ENCODE peak calls at places on chromosomes 2 and 18, in eight cellular contexts. One of them, this sample, is unnamed.

GRCh38 chr2:95012881-95013550 is 12.5 kb upstream of the MAL start:
- DNase-seq in foreskin melanocyte: no peak
- DNase-seq in Right ventricle myocardium superior: no peak
- DNase-seq in NCI-H2029 treated with DMSO at 0.1 percent for 48 hours: no peak
- DNase-seq in HT1080: no peak
- DNase-seq in posterior vena cava: peak
- DNase-seq in endothelial cell: no peak
- DNase-seq in stimulated activated CD8-positive, alpha-beta memory T cell treated with anti-CD3 and anti-CD28 coated beads, Interleukin-12 subunit alpha, Interleukin-12 subunit beta, amount 100 ng/mL, for 4 hours: no peak
- DNase-seq in this sample: no peak

GRCh38 chr18:6975084-6975483 is 142.5 kb downstream of the LAMA1 start:
- DNase-seq in endothelial cell: no peak
- DNase-seq in foreskin melanocyte: no peak
- DNase-seq in posterior vena cava: no peak
- DNase-seq in Right ventricle myocardium superior: no peak
- DNase-seq in HT1080: no peak
- DNase-seq in stimulated activated CD8-positive, alpha-beta memory T cell treated with anti-CD3 and anti-CD28 coated beads, Interleukin-12 subunit alpha, Interleukin-12 subunit beta, amount 100 ng/mL, for 4 hours: no peak
- DNase-seq in NCI-H2029 treated with DMSO at 0.1 percent for 48 hours: no peak
- DNase-seq in this sample: no peak

GRCh38 chr18:48022531-48023330 is 92.3 kb upstream of the SMAD2 start:
- DNase-seq in posterior vena cava: peak
- DNase-seq in endothelial cell: peak
- DNase-seq in stimulated activated CD8-positive, alpha-beta memory T cell treated with anti-CD3 and anti-CD28 coated beads, Interleukin-12 subunit alpha, Interleukin-12 subunit beta, amount 100 ng/mL, for 4 hours: no peak
- DNase-seq in NCI-H2029 treated with DMSO at 0.1 percent for 48 hours: peak
- DNase-seq in foreskin melanocyte: peak
- DNase-seq in HT1080: peak
- DNase-seq in Right ventricle myocardium superior: no peak
- DNase-seq in this sample: peak

GRCh38 chr18:31983020-31983419 is 35.6 kb upstream of the RNF125 start:
- DNase-seq in NCI-H2029 treated with DMSO at 0.1 percent for 48 hours: no peak
- DNase-seq in HT1080: no peak
- DNase-seq in posterior vena cava: no peak
- DNase-seq in stimulated activated CD8-positive, alpha-beta memory T cell treated with anti-CD3 and anti-CD28 coated beads, Interleukin-12 subunit alpha, Interleukin-12 subunit beta, amount 100 ng/mL, for 4 hours: no peak
- DNase-seq in endothelial cell: no peak
- DNase-seq in foreskin melanocyte: no peak
- DNase-seq in Right ventricle myocardium superior: no peak
- DNase-seq in this sample: no peak

GRCh38 chr2:204538179-204539009 is 6.9 kb upstream of the PARD3B start:
- DNase-seq in NCI-H2029 treated with DMSO at 0.1 percent for 48 hours: no peak
- DNase-seq in endothelial cell: peak
- DNase-seq in foreskin melanocyte: peak
- DNase-seq in HT1080: peak
- DNase-seq in posterior vena cava: no peak
- DNase-seq in stimulated activated CD8-positive, alpha-beta memory T cell treated with anti-CD3 and anti-CD28 coated beads, Interleukin-12 subunit alpha, Interleukin-12 subunit beta, amount 100 ng/mL, for 4 hours: no peak
- DNase-seq in Right ventricle myocardium superior: no peak
- DNase-seq in this sample: no peak

GRCh38 chr18:10259934-10260333 is 194.5 kb upstream of the APCDD1 start:
- DNase-seq in HT1080: no peak
- DNase-seq in posterior vena cava: no peak
- DNase-seq in foreskin melanocyte: no peak
- DNase-seq in NCI-H2029 treated with DMSO at 0.1 percent for 48 hours: no peak
- DNase-seq in endothelial cell: no peak
- DNase-seq in stimulated activated CD8-positive, alpha-beta memory T cell treated with anti-CD3 and anti-CD28 coated beads, Interleukin-12 subunit alpha, Interleukin-12 subunit beta, amount 100 ng/mL, for 4 hours: no peak
- DNase-seq in Right ventricle myocardium superior: no peak
- DNase-seq in this sample: no peak

GRCh38 chr2:72330673-72331072 is 183.0 kb upstream of the CYP26B1 start:
- DNase-seq in Right ventricle myocardium superior: no peak
- DNase-seq in endothelial cell: no peak
- DNase-seq in HT1080: no peak
- DNase-seq in foreskin melanocyte: no peak
- DNase-seq in NCI-H2029 treated with DMSO at 0.1 percent for 48 hours: no peak
- DNase-seq in stimulated activated CD8-positive, alpha-beta memory T cell treated with anti-CD3 and anti-CD28 coated beads, Interleukin-12 subunit alpha, Interleukin-12 subunit beta, amount 100 ng/mL, for 4 hours: no peak
- DNase-seq in posterior vena cava: no peak
- DNase-seq in this sample: no peak

GRCh38 chr18:13568443-13569392 is 157.6 kb downstream of the FAM210A start:
- DNase-seq in NCI-H2029 treated with DMSO at 0.1 percent for 48 hours: no peak
- DNase-seq in endothelial cell: no peak
- DNase-seq in foreskin melanocyte: no peak
- DNase-seq in HT1080: no peak
- DNase-seq in stimulated activated CD8-positive, alpha-beta memory T cell treated with anti-CD3 and anti-CD28 coated beads, Interleukin-12 subunit alpha, Interleukin-12 subunit beta, amount 100 ng/mL, for 4 hours: no peak
- DNase-seq in posterior vena cava: no peak
- DNase-seq in Right ventricle myocardium superior: no peak
- DNase-seq in this sample: no peak

GRCh38 chr2:224038049-224038829 is 847 bp downstream of the SERPINE2 start:
- DNase-seq in foreskin melanocyte: no peak
- DNase-seq in Right ventricle myocardium superior: peak
- DNase-seq in NCI-H2029 treated with DMSO at 0.1 percent for 48 hours: no peak
- DNase-seq in endothelial cell: peak
- DNase-seq in posterior vena cava: peak
- DNase-seq in HT1080: peak
- DNase-seq in stimulated activated CD8-positive, alpha-beta memory T cell treated with anti-CD3 and anti-CD28 coated beads, Interleukin-12 subunit alpha, Interleukin-12 subunit beta, amount 100 ng/mL, for 4 hours: peak
- DNase-seq in this sample: peak

GRCh38 chr2:128273469-128274081 is 45.1 kb downstream of the HS6ST1 start:
- DNase-seq in NCI-H2029 treated with DMSO at 0.1 percent for 48 hours: peak
- DNase-seq in stimulated activated CD8-positive, alpha-beta memory T cell treated with anti-CD3 and anti-CD28 coated beads, Interleukin-12 subunit alpha, Interleukin-12 subunit beta, amount 100 ng/mL, for 4 hours: no peak
- DNase-seq in foreskin melanocyte: no peak
- DNase-seq in endothelial cell: no peak
- DNase-seq in Right ventricle myocardium superior: peak
- DNase-seq in HT1080: no peak
- DNase-seq in posterior vena cava: peak
- DNase-seq in this sample: no peak

GRCh38 chr18:5787936-5788335 is 107.4 kb downstream of the TMEM200C start:
- DNase-seq in posterior vena cava: no peak
- DNase-seq in HT1080: no peak
- DNase-seq in endothelial cell: no peak
- DNase-seq in Right ventricle myocardium superior: no peak
- DNase-seq in NCI-H2029 treated with DMSO at 0.1 percent for 48 hours: peak
- DNase-seq in foreskin melanocyte: no peak
- DNase-seq in stimulated activated CD8-positive, alpha-beta memory T cell treated with anti-CD3 and anti-CD28 coated beads, Interleukin-12 subunit alpha, Interleukin-12 subunit beta, amount 100 ng/mL, for 4 hours: no peak
- DNase-seq in this sample: no peak

GRCh38 chr2:68031546-68032160 is 31.2 kb downstream of the C1D start:
- DNase-seq in Right ventricle myocardium superior: no peak
- DNase-seq in NCI-H2029 treated with DMSO at 0.1 percent for 48 hours: peak
- DNase-seq in stimulated activated CD8-positive, alpha-beta memory T cell treated with anti-CD3 and anti-CD28 coated beads, Interleukin-12 subunit alpha, Interleukin-12 subunit beta, amount 100 ng/mL, for 4 hours: no peak
- DNase-seq in endothelial cell: no peak
- DNase-seq in HT1080: peak
- DNase-seq in foreskin melanocyte: peak
- DNase-seq in posterior vena cava: no peak
- DNase-seq in this sample: peak

GRCh38 chr2:128497461-128497860 is 178.8 kb upstream of the HS6ST1 start:
- DNase-seq in posterior vena cava: peak
- DNase-seq in endothelial cell: no peak
- DNase-seq in NCI-H2029 treated with DMSO at 0.1 percent for 48 hours: no peak
- DNase-seq in foreskin melanocyte: no peak
- DNase-seq in Right ventricle myocardium superior: no peak
- DNase-seq in HT1080: no peak
- DNase-seq in stimulated activated CD8-positive, alpha-beta memory T cell treated with anti-CD3 and anti-CD28 coated beads, Interleukin-12 subunit alpha, Interleukin-12 subunit beta, amount 100 ng/mL, for 4 hours: no peak
- DNase-seq in this sample: no peak

GRCh38 chr18:44895176-44895798 is 214.6 kb downstream of the SETBP1 start:
- DNase-seq in Right ventricle myocardium superior: peak
- DNase-seq in posterior vena cava: no peak
- DNase-seq in HT1080: peak
- DNase-seq in stimulated activated CD8-positive, alpha-beta memory T cell treated with anti-CD3 and anti-CD28 coated beads, Interleukin-12 subunit alpha, Interleukin-12 subunit beta, amount 100 ng/mL, for 4 hours: no peak
- DNase-seq in NCI-H2029 treated with DMSO at 0.1 percent for 48 hours: no peak
- DNase-seq in endothelial cell: no peak
- DNase-seq in foreskin melanocyte: peak
- DNase-seq in this sample: peak

GRCh38 chr2:36616947-36617346 is 19.0 kb upstream of the FEZ2 start:
- DNase-seq in stimulated activated CD8-positive, alpha-beta memory T cell treated with anti-CD3 and anti-CD28 coated beads, Interleukin-12 subunit alpha, Interleukin-12 subunit beta, amount 100 ng/mL, for 4 hours: no peak
- DNase-seq in endothelial cell: no peak
- DNase-seq in Right ventricle myocardium superior: no peak
- DNase-seq in foreskin melanocyte: no peak
- DNase-seq in posterior vena cava: no peak
- DNase-seq in NCI-H2029 treated with DMSO at 0.1 percent for 48 hours: no peak
- DNase-seq in HT1080: no peak
- DNase-seq in this sample: no peak

GRCh38 chr2:221561770-221562169 is 10.3 kb downstream of the EPHA4 start:
- DNase-seq in NCI-H2029 treated with DMSO at 0.1 percent for 48 hours: no peak
- DNase-seq in foreskin melanocyte: no peak
- DNase-seq in HT1080: no peak
- DNase-seq in stimulated activated CD8-positive, alpha-beta memory T cell treated with anti-CD3 and anti-CD28 coated beads, Interleukin-12 subunit alpha, Interleukin-12 subunit beta, amount 100 ng/mL, for 4 hours: no peak
- DNase-seq in posterior vena cava: no peak
- DNase-seq in endothelial cell: no peak
- DNase-seq in Right ventricle myocardium superior: no peak
- DNase-seq in this sample: no peak

GRCh38 chr2:88521445-88522070 is 69.1 kb upstream of the FOXI3 start:
- DNase-seq in Right ventricle myocardium superior: no peak
- DNase-seq in NCI-H2029 treated with DMSO at 0.1 percent for 48 hours: no peak
- DNase-seq in HT1080: peak
- DNase-seq in foreskin melanocyte: peak
- DNase-seq in posterior vena cava: no peak
- DNase-seq in stimulated activated CD8-positive, alpha-beta memory T cell treated with anti-CD3 and anti-CD28 coated beads, Interleukin-12 subunit alpha, Interleukin-12 subunit beta, amount 100 ng/mL, for 4 hours: no peak
- DNase-seq in endothelial cell: no peak
- DNase-seq in this sample: no peak

GRCh38 chr2:64695656-64696310 is 42.1 kb upstream of the SERTAD2 start:
- DNase-seq in Right ventricle myocardium superior: no peak
- DNase-seq in posterior vena cava: no peak
- DNase-seq in endothelial cell: no peak
- DNase-seq in NCI-H2029 treated with DMSO at 0.1 percent for 48 hours: no peak
- DNase-seq in stimulated activated CD8-positive, alpha-beta memory T cell treated with anti-CD3 and anti-CD28 coated beads, Interleukin-12 subunit alpha, Interleukin-12 subunit beta, amount 100 ng/mL, for 4 hours: no peak
- DNase-seq in foreskin melanocyte: no peak
- DNase-seq in HT1080: peak
- DNase-seq in this sample: no peak

GRCh38 chr2:176242211-176242610 is 27.0 kb upstream of the MTX2 start:
- DNase-seq in HT1080: peak
- DNase-seq in Right ventricle myocardium superior: no peak
- DNase-seq in endothelial cell: no peak
- DNase-seq in NCI-H2029 treated with DMSO at 0.1 percent for 48 hours: no peak
- DNase-seq in posterior vena cava: no peak
- DNase-seq in foreskin melanocyte: no peak
- DNase-seq in stimulated activated CD8-positive, alpha-beta memory T cell treated with anti-CD3 and anti-CD28 coated beads, Interleukin-12 subunit alpha, Interleukin-12 subunit beta, amount 100 ng/mL, for 4 hours: no peak
- DNase-seq in this sample: no peak

GRCh38 chr2:241854342-241855244 is 4.1 kb downstream of the PDCD1 start:
- DNase-seq in Right ventricle myocardium superior: peak
- DNase-seq in foreskin melanocyte: no peak
- DNase-seq in endothelial cell: peak
- DNase-seq in posterior vena cava: peak
- DNase-seq in stimulated activated CD8-positive, alpha-beta memory T cell treated with anti-CD3 and anti-CD28 coated beads, Interleukin-12 subunit alpha, Interleukin-12 subunit beta, amount 100 ng/mL, for 4 hours: no peak
- DNase-seq in HT1080: no peak
- DNase-seq in NCI-H2029 treated with DMSO at 0.1 percent for 48 hours: no peak
- DNase-seq in this sample: no peak

GRCh38 chr18:28189400-28190239 is 12.7 kb upstream of the CDH2 start:
- DNase-seq in Right ventricle myocardium superior: no peak
- DNase-seq in foreskin melanocyte: peak
- DNase-seq in posterior vena cava: no peak
- DNase-seq in NCI-H2029 treated with DMSO at 0.1 percent for 48 hours: no peak
- DNase-seq in stimulated activated CD8-positive, alpha-beta memory T cell treated with anti-CD3 and anti-CD28 coated beads, Interleukin-12 subunit alpha, Interleukin-12 subunit beta, amount 100 ng/mL, for 4 hours: no peak
- DNase-seq in HT1080: peak
- DNase-seq in endothelial cell: peak
- DNase-seq in this sample: no peak

GRCh38 chr2:60885683-60886082 is 4.3 kb downstream of the REL start:
- DNase-seq in foreskin melanocyte: no peak
- DNase-seq in posterior vena cava: no peak
- DNase-seq in Right ventricle myocardium superior: no peak
- DNase-seq in HT1080: no peak
- DNase-seq in endothelial cell: no peak
- DNase-seq in stimulated activated CD8-positive, alpha-beta memory T cell treated with anti-CD3 and anti-CD28 coated beads, Interleukin-12 subunit alpha, Interleukin-12 subunit beta, amount 100 ng/mL, for 4 hours: no peak
- DNase-seq in NCI-H2029 treated with DMSO at 0.1 percent for 48 hours: peak
- DNase-seq in this sample: no peak

GRCh38 chr2:207505728-207506127 is 24.0 kb upstream of the CREB1 start:
- DNase-seq in HT1080: peak
- DNase-seq in Right ventricle myocardium superior: no peak
- DNase-seq in stimulated activated CD8-positive, alpha-beta memory T cell treated with anti-CD3 and anti-CD28 coated beads, Interleukin-12 subunit alpha, Interleukin-12 subunit beta, amount 100 ng/mL, for 4 hours: no peak
- DNase-seq in posterior vena cava: no peak
- DNase-seq in endothelial cell: no peak
- DNase-seq in foreskin melanocyte: peak
- DNase-seq in NCI-H2029 treated with DMSO at 0.1 percent for 48 hours: no peak
- DNase-seq in this sample: peak

GRCh38 chr2:216344958-216345315 is 27.3 kb downstream of the MARCHF4 start:
- DNase-seq in foreskin melanocyte: no peak
- DNase-seq in NCI-H2029 treated with DMSO at 0.1 percent for 48 hours: no peak
- DNase-seq in HT1080: no peak
- DNase-seq in posterior vena cava: no peak
- DNase-seq in stimulated activated CD8-positive, alpha-beta memory T cell treated with anti-CD3 and anti-CD28 coated beads, Interleukin-12 subunit alpha, Interleukin-12 subunit beta, amount 100 ng/mL, for 4 hours: no peak
- DNase-seq in Right ventricle myocardium superior: no peak
- DNase-seq in endothelial cell: no peak
- DNase-seq in this sample: no peak

GRCh38 chr2:58032016-58032750 is 14.4 kb upstream of the VRK2 start:
- DNase-seq in HT1080: no peak
- DNase-seq in posterior vena cava: no peak
- DNase-seq in stimulated activated CD8-positive, alpha-beta memory T cell treated with anti-CD3 and anti-CD28 coated beads, Interleukin-12 subunit alpha, Interleukin-12 subunit beta, amount 100 ng/mL, for 4 hours: no peak
- DNase-seq in foreskin melanocyte: no peak
- DNase-seq in Right ventricle myocardium superior: no peak
- DNase-seq in NCI-H2029 treated with DMSO at 0.1 percent for 48 hours: no peak
- DNase-seq in endothelial cell: no peak
- DNase-seq in this sample: no peak

GRCh38 chr2:73985318-73986084 is 791 bp downstream of the TET3 start:
- DNase-seq in NCI-H2029 treated with DMSO at 0.1 percent for 48 hours: no peak
- DNase-seq in stimulated activated CD8-positive, alpha-beta memory T cell treated with anti-CD3 and anti-CD28 coated beads, Interleukin-12 subunit alpha, Interleukin-12 subunit beta, amount 100 ng/mL, for 4 hours: peak
- DNase-seq in posterior vena cava: peak
- DNase-seq in foreskin melanocyte: no peak
- DNase-seq in endothelial cell: peak
- DNase-seq in HT1080: peak
- DNase-seq in Right ventricle myocardium superior: peak
- DNase-seq in this sample: no peak

GRCh38 chr2:67871696-67872320 is 191.0 kb downstream of the C1D start:
- DNase-seq in HT1080: peak
- DNase-seq in foreskin melanocyte: no peak
- DNase-seq in endothelial cell: no peak
- DNase-seq in stimulated activated CD8-positive, alpha-beta memory T cell treated with anti-CD3 and anti-CD28 coated beads, Interleukin-12 subunit alpha, Interleukin-12 subunit beta, amount 100 ng/mL, for 4 hours: no peak
- DNase-seq in posterior vena cava: peak
- DNase-seq in Right ventricle myocardium superior: no peak
- DNase-seq in NCI-H2029 treated with DMSO at 0.1 percent for 48 hours: no peak
- DNase-seq in this sample: no peak

GRCh38 chr2:237500681-237501424 is 13.8 kb downstream of the MLPH start:
- DNase-seq in Right ventricle myocardium superior: no peak
- DNase-seq in endothelial cell: no peak
- DNase-seq in HT1080: peak
- DNase-seq in posterior vena cava: no peak
- DNase-seq in stimulated activated CD8-positive, alpha-beta memory T cell treated with anti-CD3 and anti-CD28 coated beads, Interleukin-12 subunit alpha, Interleukin-12 subunit beta, amount 100 ng/mL, for 4 hours: no peak
- DNase-seq in NCI-H2029 treated with DMSO at 0.1 percent for 48 hours: no peak
- DNase-seq in foreskin melanocyte: peak
- DNase-seq in this sample: peak

GRCh38 chr2:38446418-38446817 is 69.3 kb upstream of the ATL2 start:
- DNase-seq in foreskin melanocyte: no peak
- DNase-seq in HT1080: no peak
- DNase-seq in endothelial cell: no peak
- DNase-seq in NCI-H2029 treated with DMSO at 0.1 percent for 48 hours: no peak
- DNase-seq in posterior vena cava: no peak
- DNase-seq in Right ventricle myocardium superior: no peak
- DNase-seq in stimulated activated CD8-positive, alpha-beta memory T cell treated with anti-CD3 and anti-CD28 coated beads, Interleukin-12 subunit alpha, Interleukin-12 subunit beta, amount 100 ng/mL, for 4 hours: no peak
- DNase-seq in this sample: peak

GRCh38 chr2:24576617-24577016 is 85.6 kb downstream of the NCOA1 start:
- DNase-seq in foreskin melanocyte: no peak
- DNase-seq in posterior vena cava: no peak
- DNase-seq in HT1080: no peak
- DNase-seq in Right ventricle myocardium superior: no peak
- DNase-seq in NCI-H2029 treated with DMSO at 0.1 percent for 48 hours: no peak
- DNase-seq in stimulated activated CD8-positive, alpha-beta memory T cell treated with anti-CD3 and anti-CD28 coated beads, Interleukin-12 subunit alpha, Interleukin-12 subunit beta, amount 100 ng/mL, for 4 hours: no peak
- DNase-seq in endothelial cell: no peak
- DNase-seq in this sample: no peak

GRCh38 chr18:45050712-45051639 is 370.3 kb downstream of the SETBP1 start:
- DNase-seq in stimulated activated CD8-positive, alpha-beta memory T cell treated with anti-CD3 and anti-CD28 coated beads, Interleukin-12 subunit alpha, Interleukin-12 subunit beta, amount 100 ng/mL, for 4 hours: no peak
- DNase-seq in Right ventricle myocardium superior: no peak
- DNase-seq in endothelial cell: no peak
- DNase-seq in HT1080: peak
- DNase-seq in posterior vena cava: no peak
- DNase-seq in foreskin melanocyte: peak
- DNase-seq in NCI-H2029 treated with DMSO at 0.1 percent for 48 hours: no peak
- DNase-seq in this sample: peak

GRCh38 chr2:203849010-203849409 is 18.6 kb upstream of the CTLA4 start:
- DNase-seq in posterior vena cava: no peak
- DNase-seq in stimulated activated CD8-positive, alpha-beta memory T cell treated with anti-CD3 and anti-CD28 coated beads, Interleukin-12 subunit alpha, Interleukin-12 subunit beta, amount 100 ng/mL, for 4 hours: no peak
- DNase-seq in Right ventricle myocardium superior: no peak
- DNase-seq in HT1080: no peak
- DNase-seq in NCI-H2029 treated with DMSO at 0.1 percent for 48 hours: no peak
- DNase-seq in endothelial cell: no peak
- DNase-seq in foreskin melanocyte: no peak
- DNase-seq in this sample: no peak

GRCh38 chr2:144372484-144373195 is 147.3 kb downstream of the ZEB2 start:
- DNase-seq in stimulated activated CD8-positive, alpha-beta memory T cell treated with anti-CD3 and anti-CD28 coated beads, Interleukin-12 subunit alpha, Interleukin-12 subunit beta, amount 100 ng/mL, for 4 hours: no peak
- DNase-seq in NCI-H2029 treated with DMSO at 0.1 percent for 48 hours: no peak
- DNase-seq in foreskin melanocyte: peak
- DNase-seq in Right ventricle myocardium superior: no peak
- DNase-seq in HT1080: no peak
- DNase-seq in posterior vena cava: no peak
- DNase-seq in endothelial cell: no peak
- DNase-seq in this sample: no peak

GRCh38 chr2:95333888-95334338 is 36.8 kb downstream of the KCNIP3 start:
- DNase-seq in HT1080: peak
- DNase-seq in foreskin melanocyte: peak
- DNase-seq in posterior vena cava: no peak
- DNase-seq in endothelial cell: no peak
- DNase-seq in stimulated activated CD8-positive, alpha-beta memory T cell treated with anti-CD3 and anti-CD28 coated beads, Interleukin-12 subunit alpha, Interleukin-12 subunit beta, amount 100 ng/mL, for 4 hours: no peak
- DNase-seq in Right ventricle myocardium superior: peak
- DNase-seq in NCI-H2029 treated with DMSO at 0.1 percent for 48 hours: no peak
- DNase-seq in this sample: peak